ENCODE peak calls at places on chromosomes 7 and 10, in five cellular contexts. One of them, this sample, is unnamed.

GRCh38 chr7:32574626-32575025 is 79.3 kb downstream of the AVL9 start:
- DNase-seq in brain microvascular endothelial cell: no peak
- DNase-seq in IMR-90: no peak
- DNase-seq in foreskin fibroblast: no peak
- DNase-seq in kidney: no peak
- DNase-seq in this sample: no peak

GRCh38 chr10:43124094-43124521 is 14.1 kb upstream of the CSGALNACT2 start:
- DNase-seq in foreskin fibroblast: no peak
- DNase-seq in IMR-90: no peak
- DNase-seq in brain microvascular endothelial cell: no peak
- DNase-seq in kidney: no peak
- DNase-seq in this sample: no peak

GRCh38 chr7:1883031-1883761 is 213.1 kb downstream of the ELFN1 start:
- DNase-seq in IMR-90: peak; percentile 82
- DNase-seq in kidney: peak; percentile 50
- DNase-seq in brain microvascular endothelial cell: peak; percentile 67
- DNase-seq in foreskin fibroblast: peak; percentile 93
- DNase-seq in this sample: peak; percentile 99

GRCh38 chr7:134799387-134799786 is 20.0 kb downstream of the CALD1 start:
- DNase-seq in kidney: no peak
- DNase-seq in IMR-90: no peak
- DNase-seq in foreskin fibroblast: no peak
- DNase-seq in brain microvascular endothelial cell: peak; percentile 0
- DNase-seq in this sample: no peak

GRCh38 chr7:127713758-127714157 is 61.8 kb downstream of the SND1 start:
- DNase-seq in brain microvascular endothelial cell: no peak
- DNase-seq in kidney: no peak
- DNase-seq in IMR-90: no peak
- DNase-seq in foreskin fibroblast: no peak
- DNase-seq in this sample: no peak

GRCh38 chr10:98256692-98257091 is 11.3 kb downstream of the LOXL4 start:
- DNase-seq in kidney: no peak
- DNase-seq in brain microvascular endothelial cell: no peak
- DNase-seq in foreskin fibroblast: no peak
- DNase-seq in IMR-90: no peak
- DNase-seq in this sample: no peak

GRCh38 chr7:41487229-41487861 is 215.5 kb downstream of the INHBA start:
- DNase-seq in brain microvascular endothelial cell: no peak
- DNase-seq in IMR-90: no peak
- DNase-seq in kidney: no peak
- DNase-seq in foreskin fibroblast: no peak
- DNase-seq in this sample: no peak

GRCh38 chr10:72076756-72077155 is 11.6 kb downstream of the SPOCK2 start:
- DNase-seq in foreskin fibroblast: no peak
- DNase-seq in brain microvascular endothelial cell: no peak
- DNase-seq in kidney: no peak
- DNase-seq in IMR-90: no peak
- DNase-seq in this sample: no peak

GRCh38 chr10:124003481-124004371 is 89.7 kb downstream of the CHST15 start:
- DNase-seq in IMR-90: no peak
- DNase-seq in brain microvascular endothelial cell: no peak
- DNase-seq in kidney: peak; percentile 22
- DNase-seq in foreskin fibroblast: no peak
- DNase-seq in this sample: no peak

GRCh38 chr10:7397636-7398035 is 13.2 kb downstream of the SFMBT2 start:
- DNase-seq in brain microvascular endothelial cell: no peak
- DNase-seq in foreskin fibroblast: no peak
- DNase-seq in kidney: no peak
- DNase-seq in IMR-90: no peak
- DNase-seq in this sample: no peak

GRCh38 chr7:47516985-47517590 is 64.8 kb downstream of the TNS3 start:
- DNase-seq in brain microvascular endothelial cell: no peak
- DNase-seq in IMR-90: no peak
- DNase-seq in kidney: peak; percentile 22
- DNase-seq in foreskin fibroblast: no peak
- DNase-seq in this sample: peak; percentile 40

GRCh38 chr7:111633878-111634277 is 71.6 kb upstream of the IMMP2L start:
- DNase-seq in IMR-90: no peak
- DNase-seq in foreskin fibroblast: no peak
- DNase-seq in kidney: no peak
- DNase-seq in brain microvascular endothelial cell: no peak
- DNase-seq in this sample: no peak

GRCh38 chr10:60801538-60801937 is 23.3 kb downstream of the CDK1 start:
- DNase-seq in IMR-90: peak; percentile 54
- DNase-seq in brain microvascular endothelial cell: no peak
- DNase-seq in foreskin fibroblast: no peak
- DNase-seq in kidney: no peak
- DNase-seq in this sample: no peak

GRCh38 chr7:107934991-107935770 is 44.2 kb downstream of the DLD start:
- DNase-seq in kidney: no peak
- DNase-seq in IMR-90: peak; percentile 80
- DNase-seq in foreskin fibroblast: peak; percentile 66
- DNase-seq in brain microvascular endothelial cell: peak; percentile 50
- DNase-seq in this sample: no peak

GRCh38 chr7:20113423-20114027 is 103.7 kb downstream of the MACC1 start:
- DNase-seq in kidney: no peak
- DNase-seq in brain microvascular endothelial cell: no peak
- DNase-seq in foreskin fibroblast: no peak
- DNase-seq in IMR-90: no peak
- DNase-seq in this sample: no peak

GRCh38 chr10:43816351-43817321 is 168.0 kb upstream of the ZNF32 start:
- DNase-seq in IMR-90: peak; percentile 72
- DNase-seq in brain microvascular endothelial cell: peak; percentile 64
- DNase-seq in kidney: no peak
- DNase-seq in foreskin fibroblast: peak; percentile 77
- DNase-seq in this sample: peak; percentile 57

GRCh38 chr10:125989791-125990190 is 93.4 kb downstream of the FANK1 start:
- DNase-seq in brain microvascular endothelial cell: no peak
- DNase-seq in IMR-90: no peak
- DNase-seq in foreskin fibroblast: no peak
- DNase-seq in kidney: no peak
- DNase-seq in this sample: no peak

GRCh38 chr10:52283174-52283573 is 30.9 kb upstream of the DKK1 start:
- DNase-seq in brain microvascular endothelial cell: peak; percentile 2
- DNase-seq in kidney: no peak
- DNase-seq in IMR-90: peak; percentile 31
- DNase-seq in foreskin fibroblast: no peak
- DNase-seq in this sample: no peak

GRCh38 chr7:157758468-157759245 is 421.9 kb downstream of the DNAJB6 start:
- DNase-seq in IMR-90: no peak
- DNase-seq in brain microvascular endothelial cell: no peak
- DNase-seq in foreskin fibroblast: no peak
- DNase-seq in kidney: peak; percentile 68
- DNase-seq in this sample: no peak

GRCh38 chr10:6228010-6228511 is 25.3 kb downstream of the PFKFB3 start:
- DNase-seq in foreskin fibroblast: no peak
- DNase-seq in brain microvascular endothelial cell: peak; percentile 74
- DNase-seq in IMR-90: peak; percentile 61
- DNase-seq in kidney: peak; percentile 61
- DNase-seq in this sample: no peak

GRCh38 chr10:28320799-28321198 is 17.9 kb upstream of the MPP7 start:
- DNase-seq in foreskin fibroblast: no peak
- DNase-seq in kidney: no peak
- DNase-seq in brain microvascular endothelial cell: no peak
- DNase-seq in IMR-90: no peak
- DNase-seq in this sample: no peak

GRCh38 chr10:80498833-80499671 is 38.6 kb upstream of the SH2D4B start:
- DNase-seq in brain microvascular endothelial cell: peak; percentile 96
- DNase-seq in IMR-90: peak; percentile 97
- DNase-seq in kidney: peak; percentile 98
- DNase-seq in foreskin fibroblast: peak; percentile 99
- DNase-seq in this sample: peak; percentile 98

GRCh38 chr7:140564643-140565042 is 76.0 kb downstream of the DENND2A start:
- DNase-seq in brain microvascular endothelial cell: no peak
- DNase-seq in kidney: peak; percentile 84
- DNase-seq in IMR-90: no peak
- DNase-seq in foreskin fibroblast: no peak
- DNase-seq in this sample: peak; percentile 38

GRCh38 chr10:5514226-5514881 is 10.4 kb upstream of the CALML3 start:
- DNase-seq in IMR-90: no peak
- DNase-seq in foreskin fibroblast: no peak
- DNase-seq in kidney: no peak
- DNase-seq in brain microvascular endothelial cell: no peak
- DNase-seq in this sample: no peak

GRCh38 chr7:65974876-65975275 is 7.1 kb downstream of the GUSB start:
- DNase-seq in IMR-90: no peak
- DNase-seq in foreskin fibroblast: no peak
- DNase-seq in brain microvascular endothelial cell: no peak
- DNase-seq in kidney: no peak
- DNase-seq in this sample: no peak

GRCh38 chr7:79734158-79734557 is 280.7 kb upstream of the MAGI2 start:
- DNase-seq in foreskin fibroblast: no peak
- DNase-seq in brain microvascular endothelial cell: no peak
- DNase-seq in kidney: no peak
- DNase-seq in IMR-90: no peak
- DNase-seq in this sample: no peak

GRCh38 chr10:15571570-15571969 is 148.2 kb downstream of the ITGA8 start:
- DNase-seq in IMR-90: peak; percentile 55
- DNase-seq in kidney: peak; percentile 82
- DNase-seq in foreskin fibroblast: peak; percentile 51
- DNase-seq in brain microvascular endothelial cell: peak; percentile 66
- DNase-seq in this sample: peak; percentile 67

GRCh38 chr7:42194218-42194617 is 42.8 kb downstream of the GLI3 start:
- DNase-seq in brain microvascular endothelial cell: no peak
- DNase-seq in foreskin fibroblast: no peak
- DNase-seq in kidney: no peak
- DNase-seq in IMR-90: no peak
- DNase-seq in this sample: no peak

GRCh38 chr10:77943086-77943901 is 16.7 kb upstream of the DLG5 start:
- DNase-seq in kidney: peak; percentile 79
- DNase-seq in foreskin fibroblast: peak; percentile 70
- DNase-seq in IMR-90: peak; percentile 73
- DNase-seq in brain microvascular endothelial cell: peak; percentile 52
- DNase-seq in this sample: peak; percentile 51

GRCh38 chr7:73811760-73812168 is 19.0 kb upstream of the CLDN4 start:
- DNase-seq in kidney: peak; percentile 87
- DNase-seq in brain microvascular endothelial cell: peak; percentile 43
- DNase-seq in foreskin fibroblast: no peak
- DNase-seq in IMR-90: peak; percentile 41
- DNase-seq in this sample: no peak

GRCh38 chr10:72682626-72683025 is 9.3 kb upstream of the MCU start:
- DNase-seq in IMR-90: no peak
- DNase-seq in brain microvascular endothelial cell: no peak
- DNase-seq in foreskin fibroblast: no peak
- DNase-seq in kidney: no peak
- DNase-seq in this sample: no peak

GRCh38 chr10:132479024-132479602 is 58.5 kb upstream of the INPP5A start:
- DNase-seq in kidney: peak; percentile 32
- DNase-seq in brain microvascular endothelial cell: no peak
- DNase-seq in foreskin fibroblast: no peak
- DNase-seq in IMR-90: no peak
- DNase-seq in this sample: no peak

DNA sequence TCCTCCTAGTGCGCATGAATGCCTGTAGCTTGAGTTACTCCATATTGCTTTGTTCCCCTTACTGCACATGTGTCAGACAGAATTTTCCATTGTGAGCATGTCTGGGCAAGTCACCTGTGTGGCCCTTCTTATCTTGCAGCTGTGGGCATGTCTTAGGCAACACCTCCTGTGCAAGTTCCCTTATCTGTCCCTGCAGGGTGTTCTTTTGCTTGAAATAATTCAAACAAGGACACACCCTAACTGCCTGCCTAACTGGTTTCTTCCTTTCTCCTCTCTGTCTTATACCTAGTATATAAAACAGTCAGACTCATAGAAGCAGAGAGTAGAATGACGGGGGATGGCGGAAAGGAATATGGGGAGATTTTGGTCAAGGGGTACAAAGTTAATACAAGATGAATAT is 421.1 kb upstream of the SORCS1 start:
- DNase-seq in IMR-90: no peak
- DNase-seq in kidney: no peak
- DNase-seq in foreskin fibroblast: no peak
- DNase-seq in brain microvascular endothelial cell: no peak
- DNase-seq in this sample: no peak
- H3K4me3 ChIP-seq in IMR-90: no peak overlapping the region
- H3K4me3 ChIP-seq in kidney: no peak overlapping the region
- H3K4me3 ChIP-seq in foreskin fibroblast: no peak overlapping the region
- H3K4me3 ChIP-seq in brain microvascular endothelial cell: no peak overlapping the region
- H3K4me3 ChIP-seq in this sample: no peak overlapping the region

GRCh38 chr10:131202964-131203363 is 108.6 kb downstream of the TCERG1L start:
- DNase-seq in IMR-90: no peak
- DNase-seq in kidney: peak; percentile 12
- DNase-seq in foreskin fibroblast: no peak
- DNase-seq in brain microvascular endothelial cell: no peak
- DNase-seq in this sample: no peak
- H3K4me3 ChIP-seq in IMR-90: no peak overlapping the region
- H3K4me3 ChIP-seq in kidney: no peak overlapping the region
- H3K4me3 ChIP-seq in foreskin fibroblast: no peak overlapping the region
- H3K4me3 ChIP-seq in brain microvascular endothelial cell: no peak overlapping the region
- H3K4me3 ChIP-seq in this sample: no peak overlapping the region

DNA sequence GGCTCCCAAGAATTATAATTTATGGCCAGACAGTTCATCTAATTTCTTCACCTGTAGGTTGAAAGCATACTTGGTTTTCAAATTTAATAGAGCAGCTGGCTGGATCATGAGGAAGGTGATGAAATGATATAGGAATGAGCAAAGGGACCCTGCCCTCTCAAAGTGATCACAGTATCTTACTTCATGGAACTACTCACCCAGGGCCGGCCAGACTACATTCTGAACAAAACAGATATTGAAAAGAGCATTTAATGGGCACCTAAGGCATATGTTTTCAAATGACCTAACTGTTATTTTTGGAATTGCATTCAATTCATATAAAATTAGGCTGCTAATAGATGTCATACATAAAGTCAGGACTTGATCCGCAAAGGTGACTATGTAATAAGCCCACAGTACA is 31.3 kb downstream of the SVIL start:
- DNase-seq in brain microvascular endothelial cell: no peak
- DNase-seq in IMR-90: no peak
- DNase-seq in foreskin fibroblast: no peak
- DNase-seq in kidney: no peak
- DNase-seq in this sample: no peak
- H3K4me3 ChIP-seq in brain microvascular endothelial cell: no peak overlapping the region
- H3K4me3 ChIP-seq in IMR-90: no peak overlapping the region
- H3K4me3 ChIP-seq in foreskin fibroblast: no peak overlapping the region
- H3K4me3 ChIP-seq in kidney: no peak overlapping the region
- H3K4me3 ChIP-seq in this sample: no peak overlapping the region

DNA sequence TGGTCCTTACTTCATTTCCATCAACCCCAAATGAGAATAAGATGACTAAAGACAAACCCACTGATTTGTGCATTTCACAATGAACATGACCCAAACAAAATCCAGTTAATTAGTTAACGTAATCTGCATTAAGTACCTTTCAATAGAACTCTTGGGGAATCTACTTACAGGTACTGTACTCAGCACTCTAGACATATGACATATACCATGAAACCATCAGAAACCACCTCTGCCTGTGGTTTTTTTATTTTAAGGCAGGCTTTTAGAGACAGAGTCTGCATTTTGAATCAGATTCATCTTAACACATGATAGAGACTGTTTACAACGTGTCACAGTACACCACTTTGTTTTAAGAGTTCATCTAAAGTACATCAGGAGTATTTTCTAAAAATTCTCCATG is 168.4 kb downstream of the BTAF1 start:
- DNase-seq in foreskin fibroblast: no peak
- DNase-seq in brain microvascular endothelial cell: no peak
- DNase-seq in kidney: no peak
- DNase-seq in IMR-90: no peak
- DNase-seq in this sample: no peak
- H3K4me3 ChIP-seq in foreskin fibroblast: no peak overlapping the region
- H3K4me3 ChIP-seq in brain microvascular endothelial cell: no peak overlapping the region
- H3K4me3 ChIP-seq in kidney: no peak overlapping the region
- H3K4me3 ChIP-seq in IMR-90: no peak overlapping the region
- H3K4me3 ChIP-seq in this sample: no peak overlapping the region

This sample was measured in MG63.